ENCODE peak calls at places on chromosomes 4 and X, in ten cellular contexts. Y is midbrain, V is LoVo, L is GM23248, R is NCI-H2171, I is retina, G is Daoy, O is HTR-8/SVneo, P is WTC11, Z is AG20443. K is an unnamed sample.

GRCh38 chrX:71454222-71454621 is 78.7 kb upstream of the OGT start:
- DNase-seq in Z (no peak), V (no peak), Y (no peak), P (no peak), L (peak), O (no peak), R (no peak), I (no peak), G (no peak), K (no peak)

GRCh38 chr4:88613417-88613875 is 21.2 kb downstream of the HERC3 start:
- DNase-seq in I (peak), Z (no peak), L (no peak), V (no peak), O (no peak), R (peak), P (no peak), G (no peak), Y (no peak), K (no peak)

GRCh38 chr4:164807611-164808010 is 53.7 kb downstream of the SMIM31 start:
- DNase-seq in O (peak), Z (peak), P (peak), Y (no peak), L (no peak), R (no peak), V (no peak), G (peak), I (no peak), K (no peak)

GRCh38 chr4:173168396-173169177 is at the start of gene GALNT7:
- DNase-seq in I (peak), O (peak), R (peak), G (peak), Y (peak), V (peak), P (peak), Z (peak), L (peak), K (peak)

GRCh38 chr4:42412251-42412650 is 15.0 kb downstream of the SHISA3 start:
- DNase-seq in O (peak), Y (no peak), L (peak), I (no peak), V (no peak), R (no peak), P (no peak), Z (peak), G (peak), K (no peak)

GRCh38 chr4:165715989-165716388 is 157.0 kb upstream of the TLL1 start:
- DNase-seq in Z (peak), Y (no peak), G (no peak), L (no peak), I (no peak), O (no peak), P (no peak), V (no peak), R (no peak), K (no peak)

GRCh38 chr4:82046796-82047195 is 327.0 kb downstream of the HNRNPD start:
- DNase-seq in Y (no peak), O (no peak), I (no peak), Z (no peak), P (no peak), G (no peak), L (no peak), R (no peak), V (no peak), K (no peak)

GRCh38 chr4:165403667-165404066 is 24.9 kb downstream of the CPE start:
- DNase-seq in L (no peak), I (no peak), G (no peak), O (no peak), Y (no peak), V (no peak), R (no peak), P (no peak), Z (no peak), K (no peak)

GRCh38 chr4:142238589-142238988 is 602.2 kb downstream of the IL15 start:
- DNase-seq in Z (no peak), L (peak), I (no peak), O (no peak), R (no peak), V (no peak), G (no peak), P (no peak), Y (no peak), K (no peak)

GRCh38 chr4:1508161-1509160 is 102.2 kb upstream of the NKX1-1 start:
- DNase-seq in O (no peak), R (no peak), I (no peak), G (no peak), Z (no peak), L (no peak), Y (no peak), P (peak), V (no peak), K (peak)

GRCh38 chr4:171035909-171036308 is 777.3 kb upstream of the GALNTL6 start:
- DNase-seq in G (no peak), L (no peak), R (no peak), P (no peak), I (no peak), O (no peak), V (no peak), Z (no peak), Y (no peak), K (no peak)

K was measured in tibial artery.